ENCODE peak calls at places on chromosomes 4 and X, in five cellular contexts. R, J, S, F and V are unnamed samples.
A peak's percentile ranks its signal among the peaks of the same experiment; 100 is the strongest.

GRCh38 chrX:1300449-1300848 is 31.8 kb downstream of the CSF2RA start:
- DNase-seq in R (no peak), J (no peak), S (no peak), F (no peak), V (no peak)

GRCh38 chr4:2935762-2936743 is 27.2 kb downstream of the NOP14 start:
- DNase-seq in R (no peak), J (peak; percentile 57), S (no peak), F (no peak), V (peak; percentile 77)

GRCh38 chr4:42965326-42965725 is 72.8 kb downstream of the GRXCR1 start:
- DNase-seq in R (peak; percentile 12), J (no peak), S (no peak), F (no peak), V (no peak)

GRCh38 chr4:136927172-136927571 is 605.1 kb downstream of the PCDH18 start:
- DNase-seq in R (no peak), J (peak; percentile 79), S (no peak), F (no peak), V (peak; percentile 93)

GRCh38 chr4:110087116-110087708 is 111.2 kb downstream of the ELOVL6 start:
- DNase-seq in R (no peak), J (peak; percentile 91), S (no peak), F (no peak), V (peak; percentile 93)

GRCh38 chr4:89534356-89534755 is 226.8 kb upstream of the GPRIN3 start:
- DNase-seq in R (no peak), J (no peak), S (no peak), F (no peak), V (no peak)

GRCh38 chr4:40585201-40585789 is 44.4 kb downstream of the RBM47 start:
- DNase-seq in R (no peak), J (no peak), S (no peak), F (no peak), V (no peak)

GRCh38 chr4:150136481-150136880 is 58.2 kb downstream of the DCLK2 start:
- DNase-seq in R (no peak), J (peak; percentile 67), S (no peak), F (no peak), V (peak; percentile 85)

GRCh38 chr4:142656178-142656577 is 189.9 kb downstream of the INPP4B start:
- DNase-seq in R (no peak), J (peak; percentile 15), S (no peak), F (no peak), V (peak; percentile 18)

GRCh38 chr4:121938282-121939092 is 13.4 kb downstream of the TRPC3 start:
- DNase-seq in R (no peak), J (no peak), S (no peak), F (no peak), V (no peak)

GRCh38 chr4:119151161-119151560 is 15.5 kb downstream of the MYOZ2 start:
- DNase-seq in R (no peak), J (no peak), S (no peak), F (no peak), V (no peak)

GRCh38 chr4:58502839-58503238 is 1392.7 kb upstream of the IGFBP7 start:
- DNase-seq in R (peak; percentile 22), J (no peak), S (no peak), F (no peak), V (no peak)

GRCh38 chr4:165398570-165398969 is 19.8 kb downstream of the CPE start:
- DNase-seq in R (peak; percentile 59), J (peak; percentile 54), S (peak; percentile 96), F (peak; percentile 11), V (peak; percentile 68)

GRCh38 chr4:156775803-156776202 is 195.8 kb downstream of the PDGFC start:
- DNase-seq in R (no peak), J (no peak), S (no peak), F (no peak), V (no peak)

GRCh38 chrX:96379951-96380350 is 304.7 kb upstream of the DIAPH2 start:
- DNase-seq in R (no peak), J (peak; percentile 25), S (no peak), F (no peak), V (no peak)

GRCh38 chr4:6918345-6918744 is 8.7 kb downstream of the TBC1D14 start:
- DNase-seq in R (no peak), J (no peak), S (no peak), F (no peak), V (no peak)

GRCh38 chrX:120299928-120300327 is 11.3 kb downstream of the TMEM255A start:
- DNase-seq in R (no peak), J (no peak), S (peak; percentile 54), F (no peak), V (no peak)

GRCh38 chrX:21831496-21831895 is 7.9 kb upstream of the MBTPS2 start:
- DNase-seq in R (no peak), J (no peak), S (no peak), F (no peak), V (no peak)

GRCh38 chr4:126251169-126251568 is 936.4 kb downstream of the FAT4 start:
- DNase-seq in R (no peak), J (no peak), S (no peak), F (no peak), V (no peak)

GRCh38 chr4:52566136-52567031 is 92.7 kb downstream of the USP46 start:
- DNase-seq in R (no peak), J (peak; percentile 73), S (no peak), F (no peak), V (no peak)

GRCh38 chr4:87033902-87034301 is 99.1 kb downstream of the AFF1 start:
- DNase-seq in R (no peak), J (no peak), S (no peak), F (no peak), V (no peak)

GRCh38 chrX:155215443-155216178 is 649 bp upstream of the VBP1 start:
- DNase-seq in R (no peak), J (peak; percentile 4), S (no peak), F (no peak), V (no peak)

GRCh38 chr4:80173387-80173786 is 23.9 kb upstream of the PRDM8 start:
- DNase-seq in R (no peak), J (peak; percentile 93), S (no peak), F (no peak), V (peak; percentile 84)

GRCh38 chr4:836781-837301 is 10.9 kb upstream of the CPLX1 start:
- DNase-seq in R (no peak), J (no peak), S (no peak), F (no peak), V (no peak)

GRCh38 chrX:108091878-108092291 is 307 bp downstream of the ATG4A start:
- DNase-seq in R (no peak), J (no peak), S (no peak), F (no peak), V (no peak)

GRCh38 chr4:76426272-76426671 is 5.3 kb upstream of the CCDC158 start:
- DNase-seq in R (peak; percentile 15), J (no peak), S (no peak), F (no peak), V (no peak)